ENCODE peak calls at places on chromosomes 16 and 17, in nine cellular contexts. V, H, J, N, Y, I, S, L and B are unnamed samples.

GRCh38 chr17:66676421-66676820 is 158.5 kb upstream of the CACNG5 start:
- DNase-seq in H (peak; percentile 96), V (no peak), I (no peak), J (peak; percentile 89), N (peak; percentile 88), S (no peak), Y (no peak), L (peak; percentile 52), B (peak; percentile 96)

GRCh38 chr16:88785106-88785924 is at the start of gene PIEZO1:
- DNase-seq in L (peak; percentile 80), N (peak; percentile 92), S (peak; percentile 54), I (peak; percentile 93), Y (no peak), J (peak; percentile 61), V (peak; percentile 84), H (peak; percentile 53), B (peak; percentile 68)

GRCh38 chr17:29141484-29141835 is 38.7 kb downstream of the MYO18A start:
- DNase-seq in I (no peak), H (no peak), N (no peak), J (no peak), V (no peak), Y (no peak), L (no peak), S (no peak), B (no peak)

GRCh38 chr16:57884655-57885133 is 82.4 kb upstream of the KIFC3 start:
- DNase-seq in H (no peak), N (no peak), J (no peak), Y (no peak), S (peak; percentile 64), V (no peak), L (no peak), I (no peak), B (no peak)

GRCh38 chr16:58198022-58198683 is at the start of gene CSNK2A2:
- DNase-seq in I (peak; percentile 90), Y (no peak), H (peak; percentile 61), J (peak; percentile 51), S (peak; percentile 74), N (peak; percentile 88), V (peak; percentile 69), L (peak; percentile 83), B (peak; percentile 72)

GRCh38 chr16:85238233-85238647 is 126.0 kb upstream of the CIBAR2 start:
- DNase-seq in Y (no peak), L (peak; percentile 88), N (peak; percentile 76), V (no peak), I (peak; percentile 94), J (no peak), H (no peak), S (peak; percentile 80), B (no peak)

GRCh38 chr17:77237232-77238008 is 96.7 kb downstream of the SEC14L1 start:
- DNase-seq in S (no peak), N (no peak), H (no peak), V (no peak), L (no peak), J (no peak), I (no peak), Y (no peak), B (no peak)

GRCh38 chr16:80122155-80122554 is 418.6 kb upstream of the DYNLRB2 start:
- DNase-seq in H (no peak), S (no peak), L (no peak), N (no peak), I (no peak), J (peak; percentile 42), Y (no peak), V (no peak), B (no peak)

GRCh38 chr17:80353718-80354275 is 61.2 kb upstream of the ENDOV start:
- DNase-seq in N (no peak), Y (no peak), I (peak; percentile 68), S (no peak), L (no peak), V (no peak), J (no peak), H (no peak), B (no peak)

GRCh38 chr17:5055543-5055942 is 20.3 kb upstream of the SLC52A1 start:
- DNase-seq in S (peak; percentile 65), I (no peak), L (peak; percentile 63), J (no peak), H (no peak), V (no peak), N (no peak), Y (no peak), B (no peak)

GRCh38 chr17:41579484-41580243 is 7.0 kb downstream of the KRT14 start:
- DNase-seq in N (peak; percentile 77), I (peak; percentile 90), V (peak; percentile 37), S (peak; percentile 97), J (peak; percentile 92), H (peak; percentile 87), L (peak; percentile 100), Y (no peak), B (peak; percentile 84)

GRCh38 chr16:66476328-66477027 is 49.4 kb downstream of the BEAN1 start:
- DNase-seq in Y (no peak), I (peak; percentile 68), J (no peak), S (peak; percentile 68), H (no peak), L (peak; percentile 81), V (peak; percentile 26), N (no peak), B (no peak)

GRCh38 chr16:51328708-51329107 is 177.6 kb upstream of the SALL1 start:
- DNase-seq in H (no peak), I (no peak), N (no peak), V (no peak), J (no peak), L (no peak), Y (no peak), S (no peak), B (no peak)

GRCh38 chr17:50210249-50211225 is 9.1 kb upstream of the COL1A1 start:
- DNase-seq in J (no peak), V (no peak), S (peak; percentile 72), I (peak; percentile 95), H (peak; percentile 84), L (peak; percentile 97), N (no peak), Y (no peak), B (peak; percentile 85)

GRCh38 chr17:81841866-81842265 is 7.0 kb upstream of the PPP1R27 start:
- DNase-seq in H (no peak), L (no peak), Y (no peak), S (no peak), V (no peak), I (no peak), N (no peak), J (no peak), B (no peak)

GRCh38 chr16:68116256-68116853 is 31.2 kb downstream of the NFATC3 start:
- DNase-seq in J (no peak), I (no peak), S (no peak), H (peak; percentile 48), Y (no peak), L (no peak), V (no peak), N (no peak), B (no peak)

GRCh38 chr17:72611172-72611571 is 481.3 kb downstream of the SLC39A11 start:
- DNase-seq in L (no peak), J (no peak), I (no peak), H (no peak), N (no peak), S (no peak), V (no peak), Y (no peak), B (no peak)
- H3K4me1 ChIP-seq in L (no peaks in the 10 kb centered on the region), J (no peaks in the 10 kb centered on the region), I (no peaks in the 10 kb centered on the region), H (peaks cover 50% of the 10 kb centered on the region), N (no peaks in the 10 kb centered on the region), S (peaks cover 6% of the 10 kb centered on the region), V (no peaks in the 10 kb centered on the region), Y (no peaks in the 10 kb centered on the region), B (peaks cover 33% of the 10 kb centered on the region)

GRCh38 chr17:6163632-6164319 is 93.6 kb downstream of the WSCD1 start:
- DNase-seq in N (no peak), V (no peak), L (peak; percentile 45), I (peak; percentile 79), Y (no peak), S (no peak), J (no peak), H (peak; percentile 88), B (peak; percentile 87)

GRCh38 chr17:6166492-6167179 is 96.5 kb downstream of the WSCD1 start:
- DNase-seq in S (no peak), V (no peak), N (no peak), L (peak; percentile 39), H (no peak), J (no peak), Y (no peak), I (no peak), B (no peak)

GRCh38 chr17:6164996-6165395 is 94.8 kb downstream of the WSCD1 start:
- DNase-seq in N (no peak), J (no peak), H (no peak), S (no peak), I (no peak), Y (no peak), V (no peak), L (peak; percentile 29), B (no peak)

GRCh38 chr17:6162892-6163291 is 92.7 kb downstream of the WSCD1 start:
- DNase-seq in N (no peak), J (no peak), L (peak; percentile 55), V (no peak), S (peak; percentile 21), I (no peak), Y (no peak), H (no peak), B (no peak)

DNA sequence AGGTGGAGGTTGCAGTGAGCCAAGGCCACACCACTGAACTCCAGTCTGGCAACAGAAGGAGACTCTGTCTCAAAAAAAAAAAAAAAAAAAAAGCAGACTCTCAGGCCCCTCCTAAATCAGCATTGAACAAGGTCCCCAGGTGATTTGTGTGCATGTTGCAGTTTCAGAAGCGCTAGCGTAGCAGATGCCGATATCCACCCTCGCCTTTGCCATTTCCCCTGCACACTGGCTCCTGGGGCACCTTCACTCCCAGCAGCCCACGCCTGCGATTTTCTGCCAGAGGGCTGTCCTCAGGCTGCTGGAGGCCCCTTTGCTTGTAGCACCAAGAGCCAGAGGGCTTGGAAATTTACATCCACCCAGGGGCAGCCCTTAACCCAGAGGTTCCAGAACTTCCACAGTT is 95.6 kb downstream of the WSCD1 start:
- DNase-seq in S (no peak), N (peak; percentile 13), J (no peak), L (peak; percentile 43), I (no peak), Y (no peak), H (no peak), V (no peak), B (no peak)
- H3K4me3 ChIP-seq in S (no peak overlapping the region), N (no peak overlapping the region), J (no peak overlapping the region), L (no peak overlapping the region), I (no peak overlapping the region), Y (no peak overlapping the region), H (no peak overlapping the region), V (no peak overlapping the region), B (no peak overlapping the region)

GRCh38 chr16:30382398-30383015 is at the start of gene SEPTIN1:
- DNase-seq in Y (no peak), J (no peak), N (no peak), V (peak; percentile 82), H (no peak), I (no peak), S (no peak), L (no peak), B (no peak)
- H3K4me1 ChIP-seq in Y (peaks cover 8% of the 10 kb centered on the region), J (peaks cover 1% of the 10 kb centered on the region), N (peaks cover 6% of the 10 kb centered on the region), V (peaks cover 48% of the 10 kb centered on the region), H (peaks cover under 1% of the 10 kb centered on the region), I (no peaks in the 10 kb centered on the region), S (no peaks in the 10 kb centered on the region), L (peaks cover 1% of the 10 kb centered on the region), B (no peaks in the 10 kb centered on the region)

DNA sequence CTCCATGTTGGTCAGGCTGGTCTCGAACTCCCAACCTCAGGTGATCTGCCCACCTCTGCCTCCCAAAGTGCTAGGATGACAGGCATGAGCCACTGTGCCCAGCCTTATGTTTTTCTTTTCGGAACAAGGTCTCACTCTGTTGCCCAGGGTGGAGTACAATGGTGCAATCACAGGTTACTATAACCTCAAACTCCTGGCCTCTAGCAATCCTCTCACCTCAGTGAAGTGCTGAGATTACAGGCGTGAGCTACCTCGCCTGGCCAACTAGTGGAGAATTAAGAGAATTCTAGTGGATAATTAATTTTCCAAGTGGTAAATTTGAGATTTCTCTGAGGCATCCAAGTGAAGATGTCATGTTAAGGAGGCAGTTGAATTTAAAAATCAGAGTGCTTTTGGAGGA is 2.9 kb upstream of the FBXO47 start:
- DNase-seq in J (no peak), Y (no peak), I (no peak), H (no peak), L (no peak), S (peak; percentile 39), V (no peak), N (no peak), B (no peak)
- H3K4me3 ChIP-seq in J (no peak overlapping the region), Y (no peak overlapping the region), I (no peak overlapping the region), H (no peak overlapping the region), L (no peak overlapping the region), S (no peak overlapping the region), V (no peak overlapping the region), N (no peak overlapping the region), B (no peak overlapping the region)